ENCODE peak calls at places on chromosomes 13 and 19, in four cellular contexts. One of them, this sample, is unnamed.

GRCh38 chr19:4297901-4298771 is 4.1 kb downstream of the TMIGD2 start:
- DNase-seq in AG08395: no peak
- DNase-seq in NCI-H2081: no peak
- DNase-seq in GM18507: no peak
- DNase-seq in this sample: no peak

GRCh38 chr19:8615813-8616596 is 5.5 kb upstream of the ADAMTS10 start:
- DNase-seq in AG08395: peak; percentile 71
- DNase-seq in NCI-H2081: no peak
- DNase-seq in GM18507: no peak
- DNase-seq in this sample: peak; percentile 48

GRCh38 chr19:18225702-18226468 is at the start of gene PDE4C:
- DNase-seq in AG08395: no peak
- DNase-seq in NCI-H2081: no peak
- DNase-seq in GM18507: no peak
- DNase-seq in this sample: no peak

GRCh38 chr19:1455336-1456120 is 5.6 kb downstream of the APC2 start:
- DNase-seq in AG08395: peak; percentile 65
- DNase-seq in NCI-H2081: peak; percentile 35
- DNase-seq in GM18507: peak; percentile 49
- DNase-seq in this sample: peak; percentile 40

GRCh38 chr13:110944121-110944967 is 29.5 kb upstream of the ANKRD10 start:
- DNase-seq in AG08395: peak; percentile 69
- DNase-seq in NCI-H2081: peak; percentile 4
- DNase-seq in GM18507: no peak
- DNase-seq in this sample: peak; percentile 67

GRCh38 chr19:46896076-46896794 is 35.4 kb downstream of the ARHGAP35 start:
- DNase-seq in AG08395: no peak
- DNase-seq in NCI-H2081: no peak
- DNase-seq in GM18507: no peak
- DNase-seq in this sample: no peak

GRCh38 chr19:13209797-13210775 is 59.9 kb downstream of the IER2 start:
- DNase-seq in AG08395: no peak
- DNase-seq in NCI-H2081: no peak
- DNase-seq in GM18507: no peak
- DNase-seq in this sample: no peak

GRCh38 chr13:74074723-74075122 is 59.5 kb downstream of the KLF12 start:
- DNase-seq in AG08395: peak; percentile 35
- DNase-seq in NCI-H2081: no peak
- DNase-seq in GM18507: no peak
- DNase-seq in this sample: peak; percentile 53

GRCh38 chr13:24076124-24076523 is 84.4 kb upstream of the SPATA13 start:
- DNase-seq in AG08395: no peak
- DNase-seq in NCI-H2081: no peak
- DNase-seq in GM18507: no peak
- DNase-seq in this sample: no peak

GRCh38 chr13:48539550-48539949 is 6.7 kb upstream of the RCBTB2 start:
- DNase-seq in AG08395: peak; percentile 4
- DNase-seq in NCI-H2081: no peak
- DNase-seq in GM18507: no peak
- DNase-seq in this sample: peak; percentile 48

GRCh38 chr13:112652512-112653458 is 37.1 kb upstream of the ATP11A start:
- DNase-seq in AG08395: no peak
- DNase-seq in NCI-H2081: no peak
- DNase-seq in GM18507: no peak
- DNase-seq in this sample: no peak

GRCh38 chr13:84985860-84986259 is 813.4 kb downstream of the SLITRK6 start:
- DNase-seq in AG08395: no peak
- DNase-seq in NCI-H2081: no peak
- DNase-seq in GM18507: no peak
- DNase-seq in this sample: no peak

GRCh38 chr19:55447421-55448174 is 4.5 kb upstream of the SHISA7 start:
- DNase-seq in AG08395: peak; percentile 76
- DNase-seq in NCI-H2081: peak; percentile 66
- DNase-seq in GM18507: no peak
- DNase-seq in this sample: peak; percentile 63

GRCh38 chr19:49491804-49492572 is 4.2 kb upstream of the RPS11 start:
- DNase-seq in AG08395: no peak
- DNase-seq in NCI-H2081: no peak
- DNase-seq in GM18507: no peak
- DNase-seq in this sample: no peak

GRCh38 chr19:2287585-2287984 is 5.6 kb upstream of the PEAK3 start:
- DNase-seq in AG08395: no peak
- DNase-seq in NCI-H2081: no peak
- DNase-seq in GM18507: no peak
- DNase-seq in this sample: no peak

GRCh38 chr19:15331419-15332310 is 674 bp downstream of the BRD4 start:
- DNase-seq in AG08395: peak; percentile 48
- DNase-seq in NCI-H2081: peak; percentile 21
- DNase-seq in GM18507: no peak
- DNase-seq in this sample: peak; percentile 39

GRCh38 chr13:29922896-29923295 is 72.5 kb upstream of the UBL3 start:
- DNase-seq in AG08395: peak; percentile 61
- DNase-seq in NCI-H2081: no peak
- DNase-seq in GM18507: no peak
- DNase-seq in this sample: peak; percentile 79

GRCh38 chr19:17739121-17739875 is 12.0 kb upstream of the FCHO1 start:
- DNase-seq in AG08395: no peak
- DNase-seq in NCI-H2081: no peak
- DNase-seq in GM18507: no peak
- DNase-seq in this sample: no peak

GRCh38 chr13:26895081-26895807 is 134.7 kb upstream of the GPR12 start:
- DNase-seq in AG08395: no peak
- DNase-seq in NCI-H2081: no peak
- DNase-seq in GM18507: no peak
- DNase-seq in this sample: no peak

GRCh38 chr13:98981596-98982195 is 3.8 kb upstream of the DOCK9 start:
- DNase-seq in AG08395: no peak
- DNase-seq in NCI-H2081: no peak
- DNase-seq in GM18507: no peak
- DNase-seq in this sample: peak; percentile 18

GRCh38 chr19:19071897-19072296 is 8.1 kb downstream of the SLC25A42 start:
- DNase-seq in AG08395: no peak
- DNase-seq in NCI-H2081: no peak
- DNase-seq in GM18507: no peak
- DNase-seq in this sample: no peak

GRCh38 chr13:97879646-97880297 is 73.7 kb upstream of the IPO5 start:
- DNase-seq in AG08395: peak; percentile 88
- DNase-seq in NCI-H2081: no peak
- DNase-seq in GM18507: no peak
- DNase-seq in this sample: peak; percentile 93

This sample was measured in AG10803.